ENCODE peak calls at places on chromosomes 12 and 14, in nine cellular contexts. Z is neural progenitor cell, M is hepatocyte, O is Panc1, R is fibroblast of the aortic adventitia, D is GM20000, N is brain microvascular endothelial cell, U is psoas muscle, K is glutamatergic neuron. Y is an unnamed sample.

GRCh38 chr12:53190108-53190729 is 9.5 kb upstream of the CSAD start:
- DNase-seq in Z (peak), M (peak), O (no peak), R (peak), D (peak), N (peak), U (peak), K (peak), Y (no peak)

GRCh38 chr12:111503116-111503515 is 96.0 kb downstream of the ATXN2 start:
- DNase-seq in Z (no peak), M (no peak), O (no peak), R (no peak), D (no peak), N (no peak), U (no peak), K (no peak), Y (no peak)

GRCh38 chr12:131457331-131458047 is 253.4 kb upstream of the SFSWAP start:
- DNase-seq in Z (no peak), M (no peak), O (no peak), R (no peak), D (no peak), N (no peak), U (no peak), K (no peak), Y (no peak)

GRCh38 chr12:75856228-75856627 is 175.3 kb downstream of the PHLDA1 start:
- DNase-seq in Z (no peak), M (no peak), O (no peak), R (peak), D (no peak), N (no peak), U (no peak), K (no peak), Y (no peak)

GRCh38 chr12:101039848-101040531 is 170.0 kb downstream of the SLC5A8 start:
- DNase-seq in Z (no peak), M (peak), O (no peak), R (no peak), D (no peak), N (no peak), U (no peak), K (no peak), Y (no peak)

GRCh38 chr12:123223241-123223668 is 9.7 kb downstream of the MPHOSPH9 start:
- DNase-seq in Z (no peak), M (no peak), O (no peak), R (no peak), D (peak), N (no peak), U (no peak), K (no peak), Y (no peak)

GRCh38 chr12:2680676-2681039 is 114.1 kb upstream of the FKBP4 start:
- DNase-seq in Z (no peak), M (no peak), O (no peak), R (no peak), D (no peak), N (no peak), U (no peak), K (no peak), Y (no peak)

GRCh38 chr12:84131076-84131475 is 781.5 kb downstream of the SLC6A15 start:
- DNase-seq in Z (no peak), M (no peak), O (no peak), R (peak), D (no peak), N (peak), U (no peak), K (no peak), Y (no peak)

GRCh38 chr14:49621114-49621881 is 699 bp downstream of the MGAT2 start:
- DNase-seq in Z (peak), M (peak), O (no peak), R (peak), D (peak), N (peak), U (peak), K (peak), Y (no peak)

GRCh38 chr14:78135450-78135891 is 34.7 kb upstream of the NRXN3 start:
- DNase-seq in Z (no peak), M (no peak), O (no peak), R (peak), D (no peak), N (no peak), U (no peak), K (no peak), Y (no peak)

GRCh38 chr12:53867216-53868012 is 71.2 kb upstream of the HOXC13 start:
- DNase-seq in Z (peak), M (peak), O (no peak), R (no peak), D (no peak), N (no peak), U (no peak), K (no peak), Y (no peak)

GRCh38 chr12:90253674-90254181 is 545.1 kb upstream of the ATP2B1 start:
- DNase-seq in Z (no peak), M (peak), O (peak), R (peak), D (peak), N (peak), U (peak), K (peak), Y (no peak)

GRCh38 chr12:5689773-5690172 is 255.3 kb downstream of the ANO2 start:
- DNase-seq in Z (no peak), M (peak), O (no peak), R (no peak), D (no peak), N (no peak), U (no peak), K (no peak), Y (no peak)

GRCh38 chr12:10919809-10920208 is 9.2 kb upstream of the PRH2 start:
- DNase-seq in Z (no peak), M (no peak), O (no peak), R (no peak), D (no peak), N (no peak), U (no peak), K (no peak), Y (no peak)

GRCh38 chr12:104042580-104042979 is 7.4 kb downstream of the GLT8D2 start:
- DNase-seq in Z (no peak), M (no peak), O (no peak), R (no peak), D (no peak), N (no peak), U (no peak), K (no peak), Y (no peak)

GRCh38 chr14:37970696-37971095 is 237.0 kb upstream of the SSTR1 start:
- DNase-seq in Z (no peak), M (no peak), O (no peak), R (no peak), D (no peak), N (no peak), U (no peak), K (no peak), Y (no peak)

GRCh38 chr12:65520658-65521057 is 242.2 kb downstream of the MSRB3 start:
- DNase-seq in Z (no peak), M (no peak), O (no peak), R (no peak), D (no peak), N (no peak), U (no peak), K (no peak), Y (no peak)
- TF ChIP-seq CTCF in Z (no peak), M (no peak), O (no peak), R (no peak), D (no peak), N (no peak), U (no peak), K (no peak), Y (no peak)

GRCh38 chr12:120229583-120230325 is 28.8 kb upstream of the RPLP0 start:
- DNase-seq in Z (peak), M (peak), O (no peak), R (peak), D (no peak), N (no peak), U (peak), K (peak), Y (no peak)
- TF ChIP-seq CTCF in Z (no peak), M (no peak), O (no peak), R (no peak), D (no peak), N (no peak), U (no peak), K (no peak), Y (no peak)

DNA sequence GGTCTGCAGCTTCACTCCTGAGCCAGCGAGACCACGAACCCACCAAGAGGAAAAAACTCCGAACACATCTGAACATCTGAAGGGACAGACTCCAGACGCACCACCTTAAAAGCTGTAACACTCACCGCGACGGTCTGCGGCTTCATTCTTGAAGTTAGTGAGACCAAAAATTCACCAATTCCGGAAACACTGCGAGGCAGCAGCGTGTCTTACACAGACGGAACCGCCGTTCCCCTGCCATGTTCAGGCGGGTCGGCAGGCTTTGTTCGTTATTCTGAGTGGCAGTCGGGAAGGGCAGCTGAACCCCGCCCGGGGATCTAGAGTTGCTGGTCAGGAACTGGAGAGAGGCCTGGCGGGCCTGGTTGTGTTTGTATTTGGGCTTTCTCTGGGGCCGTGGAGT is 20.3 kb upstream of the LPCAT3 start:
- DNase-seq in Z (no peak), M (no peak), O (no peak), R (no peak), D (no peak), N (no peak), U (no peak), K (no peak), Y (no peak)
- TF ChIP-seq CTCF in Z (no peak), M (no peak), O (no peak), R (no peak), D (no peak), N (no peak), U (no peak), K (no peak), Y (no peak)

DNA sequence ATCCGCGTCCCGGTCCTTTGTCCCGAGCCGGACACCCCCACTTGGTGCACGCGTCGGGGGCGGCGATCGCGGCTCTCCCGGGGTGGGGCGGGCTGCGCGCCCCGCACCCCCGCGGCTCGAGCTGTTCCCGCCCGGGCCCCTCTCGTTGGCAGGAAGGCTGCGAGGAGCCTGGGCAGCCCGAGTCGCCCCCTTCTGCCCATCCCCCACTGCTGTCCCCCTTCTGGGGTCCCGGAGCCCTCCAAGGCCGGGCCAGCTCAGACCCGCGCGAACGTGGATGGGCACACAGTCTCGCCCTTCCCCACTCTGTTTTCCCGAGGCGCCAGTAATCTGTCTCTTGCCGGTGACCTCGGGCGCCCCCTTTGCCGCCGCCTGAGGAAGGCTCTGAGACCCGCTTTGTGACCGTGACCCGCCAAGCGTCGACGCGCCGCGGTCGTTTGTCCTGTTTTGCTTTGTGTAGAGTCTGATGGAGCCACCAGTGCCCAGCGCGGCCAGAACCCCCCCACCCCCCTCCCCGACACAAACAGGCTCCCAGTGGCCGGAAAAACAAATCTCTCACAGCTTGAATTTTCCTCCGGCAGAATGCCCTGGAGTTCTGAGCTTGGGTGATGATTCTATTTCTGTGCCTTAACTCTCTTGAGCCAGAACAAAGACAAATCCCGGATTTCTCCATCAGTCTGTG is 610 bp downstream of the C14orf132 start:
- DNase-seq in Z (peak), M (peak), O (no peak), R (peak), D (peak), N (no peak), U (peak), K (peak), Y (no peak)
- TF ChIP-seq CTCF in Z (peak), M (peak), O (peak), R (peak), D (no peak), N (peak), U (no peak), K (no peak), Y (peak)

GRCh38 chr14:23054000-23054811 is 3.1 kb downstream of the CDH24 start:
- DNase-seq in Z (peak), M (no peak), O (no peak), R (no peak), D (peak), N (no peak), U (no peak), K (peak), Y (no peak)
- TF ChIP-seq CTCF in Z (peak), M (peak), O (peak), R (no peak), D (peak), N (peak), U (peak), K (no peak), Y (no peak)